ENCODE peak calls at places on chromosome 9, in four cellular contexts. V, U, W and J are unnamed samples.

GRCh38 chr9:98764351-98764750 is 32.0 kb downstream of the ANKS6 start:
- DNase-seq in W (no peak), U (no peak), V (no peak), J (no peak)

GRCh38 chr9:93450817-93451761 is at the start of gene FAM120A:
- DNase-seq in W (peak; percentile 51), U (peak; percentile 36), V (no peak), J (peak; percentile 79)

GRCh38 chr9:8863064-8863463 is 1063.5 kb upstream of the DMAC1 start:
- DNase-seq in U (no peak), W (no peak), V (no peak), J (no peak)

GRCh38 chr9:113477058-113477457 is 13.5 kb downstream of the RGS3 start:
- DNase-seq in W (no peak), U (no peak), V (no peak), J (no peak)

GRCh38 chr9:128902351-128903078 is 18.3 kb upstream of the PHYHD1 start:
- DNase-seq in V (no peak), W (no peak), U (no peak), J (peak; percentile 72)

GRCh38 chr9:107635137-107635802 is 145.7 kb upstream of the KLF4 start:
- DNase-seq in U (no peak), V (no peak), W (no peak), J (no peak)

GRCh38 chr9:28999057-28999456 is 1425.8 kb upstream of the C9orf72 start:
- DNase-seq in W (no peak), V (no peak), U (no peak), J (no peak)

GRCh38 chr9:135290566-135290965 is 189.0 kb upstream of the PPP1R26 start:
- DNase-seq in U (no peak), V (no peak), W (no peak), J (no peak)

GRCh38 chr9:83133316-83133715 is 70.4 kb upstream of the RASEF start:
- DNase-seq in U (no peak), W (no peak), V (no peak), J (no peak)

GRCh38 chr9:134135343-134136116 is at the start of gene WDR5:
- DNase-seq in U (peak; percentile 82), W (peak; percentile 91), V (peak; percentile 17), J (peak; percentile 90)

GRCh38 chr9:81616141-81616540 is 73.2 kb downstream of the TLE1 start:
- DNase-seq in V (no peak), W (no peak), U (no peak), J (no peak)

GRCh38 chr9:70811638-70812037 is 309.8 kb downstream of the TRPM3 start:
- DNase-seq in W (no peak), U (no peak), V (no peak), J (no peak)

GRCh38 chr9:14251146-14252071 is 62.5 kb downstream of the NFIB start:
- DNase-seq in V (no peak), U (peak; percentile 39), W (no peak), J (peak; percentile 84)

GRCh38 chr9:130484362-130485072 is 39.8 kb downstream of the ASS1 start:
- DNase-seq in V (no peak), W (no peak), U (no peak), J (no peak)

GRCh38 chr9:130768265-130768664 is 66.8 kb upstream of the ABL1 start:
- DNase-seq in U (no peak), V (no peak), W (peak; percentile 50), J (no peak)

GRCh38 chr9:123796618-123797484 is 133.1 kb downstream of the DENND1A start:
- DNase-seq in U (no peak), V (no peak), W (no peak), J (no peak)

GRCh38 chr9:129936222-129936621 is 101.0 kb downstream of the USP20 start:
- DNase-seq in U (no peak), W (no peak), V (no peak), J (no peak)

GRCh38 chr9:110623462-110624025 is 44.0 kb upstream of the SVEP1 start:
- DNase-seq in V (no peak), U (no peak), W (no peak), J (peak; percentile 77)

GRCh38 chr9:128828719-128829452 is 708 bp downstream of the SPOUT1 start:
- DNase-seq in V (no peak), W (no peak), U (no peak), J (no peak)

GRCh38 chr9:132214027-132214622 is 52.3 kb downstream of the NTNG2 start:
- DNase-seq in V (peak; percentile 71), U (no peak), W (peak; percentile 72), J (peak; percentile 75)

GRCh38 chr9:123548749-123549545 is 192.9 kb downstream of the CRB2 start:
- DNase-seq in U (no peak), V (no peak), W (no peak), J (no peak)

GRCh38 chr9:116599342-116599884 is 87.7 kb upstream of the TRIM32 start:
- DNase-seq in W (no peak), U (no peak), V (no peak), J (no peak)
- TF ChIP-seq CTCF in W (peak; percentile 33), U (no peak), V (no peak), J (no peak)

DNA sequence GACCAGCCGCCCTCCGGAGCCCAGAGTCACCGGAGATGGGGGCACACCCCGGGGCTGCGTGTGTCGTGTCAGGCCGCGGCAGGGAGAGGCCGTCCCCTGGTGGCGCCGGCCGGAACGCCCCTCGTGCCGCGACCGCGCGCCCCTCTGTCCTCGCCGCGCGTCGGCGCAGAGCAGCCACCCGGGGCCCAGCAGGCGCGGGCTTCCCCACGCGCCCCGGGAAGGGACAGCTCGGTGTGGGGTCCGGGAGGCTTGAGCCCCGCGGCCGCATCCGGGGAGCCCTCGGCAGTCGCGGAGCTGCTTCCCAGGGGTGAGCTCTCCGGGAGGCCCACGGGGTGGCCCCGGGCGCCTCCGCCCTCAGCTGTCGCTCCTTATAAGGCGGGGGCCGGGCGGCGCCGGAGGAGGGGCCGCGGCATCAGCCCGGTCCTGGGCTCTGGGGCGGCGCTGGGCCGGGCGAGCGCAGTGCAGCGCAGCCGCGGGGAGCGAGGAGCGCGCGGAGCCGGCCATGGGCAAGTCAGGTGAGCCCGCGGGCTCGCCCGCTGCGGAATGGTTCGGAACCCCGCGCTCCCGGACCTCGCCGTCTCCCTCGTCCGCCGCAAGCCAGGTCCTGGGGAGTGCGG is at the start of gene GLIPR2:
- DNase-seq in V (no peak), W (peak; percentile 59), U (peak; percentile 64), J (peak; percentile 50)
- TF ChIP-seq CTCF in V (peak; percentile 14), W (peak; percentile 42), U (no peak), J (no peak)

GRCh38 chr9:104606202-104606601 is 775 bp upstream of the OR13C2 start:
- DNase-seq in V (no peak), W (no peak), U (no peak), J (no peak)

GRCh38 chr9:104604801-104605200 is 626 bp downstream of the OR13C2 start:
- DNase-seq in U (no peak), W (no peak), V (no peak), J (no peak)

DNA sequence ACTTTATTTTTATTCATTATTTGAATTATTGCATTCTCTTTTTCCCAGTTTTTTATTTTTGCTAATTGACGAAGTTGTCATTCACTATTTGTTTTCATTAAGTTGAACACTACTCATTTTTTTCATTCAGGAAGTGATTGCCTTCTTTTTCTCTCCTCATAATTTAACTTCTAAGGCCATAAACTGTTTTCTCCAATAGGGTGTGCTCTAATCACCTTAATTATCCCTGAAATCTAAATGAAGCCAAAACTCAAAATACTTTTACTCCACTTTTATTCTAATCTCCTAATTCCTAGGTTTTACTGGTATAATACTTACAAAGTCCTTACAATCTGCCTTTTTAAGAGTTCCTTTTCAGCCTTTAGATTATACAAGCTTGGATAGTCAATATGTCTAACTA is 2.9 kb upstream of the OR13C2 start:
- DNase-seq in V (no peak), U (no peak), W (no peak), J (peak; percentile 12)
- TF ChIP-seq CTCF in V (no peak), U (no peak), W (peak; percentile 59), J (peak; percentile 17)

DNA sequence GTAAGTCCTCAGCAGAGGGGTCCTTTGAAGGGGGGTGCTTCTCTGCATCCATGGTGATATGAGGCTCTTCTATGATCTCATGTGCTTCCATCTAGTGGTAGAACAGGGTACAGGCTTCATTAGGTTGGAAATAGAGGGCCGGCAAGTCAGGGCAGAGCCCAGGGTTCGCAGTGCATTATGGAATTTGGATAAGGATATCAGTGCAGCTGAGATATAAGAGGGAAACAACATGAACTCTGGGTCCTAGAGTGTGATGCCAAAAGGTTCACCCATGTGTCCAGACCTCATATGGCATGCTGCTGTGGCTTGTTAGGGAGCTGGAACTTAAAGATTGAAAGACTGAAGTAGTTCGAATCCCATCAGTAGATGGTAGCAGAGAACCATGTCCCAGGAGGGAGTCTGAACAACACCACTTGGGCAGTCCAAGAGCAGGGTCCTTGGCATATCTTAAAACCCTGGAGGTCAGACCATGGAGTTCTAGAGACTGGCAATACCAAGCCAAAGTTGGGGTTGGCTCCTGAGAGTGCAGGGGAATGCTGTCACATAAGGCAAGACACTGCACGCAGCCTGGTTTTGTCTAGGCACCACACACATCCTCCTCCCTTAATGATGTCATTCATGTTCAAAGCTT is 2.3 kb downstream of the FAM221B start:
- DNase-seq in W (peak; percentile 46), V (no peak), U (no peak), J (peak; percentile 73)
- TF ChIP-seq CTCF in W (peak; percentile 82), V (peak; percentile 69), U (peak; percentile 84), J (peak; percentile 60)

GRCh38 chr9:90459321-90459720 is 183.3 kb downstream of the DIRAS2 start:
- DNase-seq in U (no peak), W (no peak), V (no peak), J (no peak)

GRCh38 chr9:90455316-90455715 is 187.3 kb downstream of the DIRAS2 start:
- DNase-seq in U (no peak), V (no peak), W (no peak), J (no peak)

GRCh38 chr9:90457386-90458080 is 185.1 kb downstream of the DIRAS2 start:
- DNase-seq in U (no peak), W (no peak), V (no peak), J (no peak)

GRCh38 chr9:90460220-90460619 is 182.4 kb downstream of the DIRAS2 start:
- DNase-seq in V (no peak), U (no peak), W (no peak), J (no peak)

DNA sequence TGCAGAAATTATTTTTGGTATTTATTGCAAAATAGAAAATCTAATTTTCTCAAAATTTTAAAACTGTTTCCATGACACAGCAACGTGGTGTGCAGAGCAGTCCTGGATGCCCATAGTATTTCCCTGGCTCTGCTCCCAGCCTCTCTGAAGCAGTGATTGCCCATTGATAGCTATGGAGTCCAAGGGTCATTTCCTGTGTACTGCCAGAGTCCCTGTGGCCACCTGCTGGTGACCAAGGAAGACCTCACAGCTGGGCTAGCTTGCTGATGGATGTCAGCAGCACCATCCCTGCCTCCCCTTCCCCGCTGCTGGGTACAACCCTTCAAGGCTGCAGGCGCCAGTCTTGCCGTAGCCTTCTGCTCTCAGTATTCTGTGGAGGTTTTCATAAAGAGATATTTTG is 184.1 kb downstream of the DIRAS2 start:
- DNase-seq in U (no peak), W (peak; percentile 64), V (no peak), J (peak; percentile 4)
- TF ChIP-seq CTCF in U (peak; percentile 6), W (peak; percentile 47), V (no peak), J (no peak)

DNA sequence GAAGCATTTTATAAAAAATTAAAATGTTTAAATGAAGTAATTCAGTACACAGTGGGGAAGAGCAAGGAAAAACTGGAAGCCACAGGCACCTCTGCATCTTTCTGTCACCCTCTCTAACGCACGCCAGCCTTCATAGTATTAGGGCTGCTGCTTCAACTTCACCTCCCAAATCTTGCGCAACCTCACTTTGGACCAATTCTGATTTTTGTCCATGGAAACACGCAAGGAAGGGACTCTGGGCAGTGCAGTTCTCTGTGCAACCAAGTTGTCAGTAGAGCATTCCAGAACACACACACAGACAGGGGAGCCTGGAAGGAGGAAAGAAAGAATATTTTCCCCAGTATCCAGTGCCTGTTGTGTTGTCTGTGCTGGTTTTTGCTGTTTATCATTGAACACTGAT is 203.9 kb downstream of the SH3GL2 start:
- DNase-seq in U (no peak), W (no peak), V (no peak), J (no peak)
- TF ChIP-seq CTCF in U (no peak), W (no peak), V (no peak), J (no peak)